ENCODE peak calls at places on chromosomes 13 and 19, in seven cellular contexts. K is hepatocyte; E is H9; O is type B pancreatic cell; J is Caco-2; G is CD4-positive, alpha-beta T cell; P is B cell. D is an unnamed sample.

GRCh38 chr13:90968510-90968909 is 379.0 kb upstream of the MIR17HG start:
- DNase-seq in E (peak), J (no peak), K (peak), G (no peak), P (no peak), O (no peak), D (peak)

GRCh38 chr19:33047422-33047821 is 17.3 kb downstream of the RHPN2 start:
- DNase-seq in J (peak), P (no peak), G (no peak), K (peak), O (no peak), E (peak), D (no peak)

GRCh38 chr13:109096101-109096500 is 466.7 kb downstream of the MYO16 start:
- DNase-seq in G (no peak), K (no peak), E (no peak), J (no peak), O (no peak), P (no peak), D (no peak)

GRCh38 chr19:49801401-49801888 is 11.6 kb downstream of the FUZ start:
- DNase-seq in P (no peak), G (no peak), E (no peak), K (no peak), J (no peak), O (no peak), D (no peak)

GRCh38 chr19:58305932-58306323 is 751 bp downstream of the ERVK3-1 start:
- DNase-seq in G (no peak), E (no peak), P (peak), O (no peak), K (peak), J (no peak), D (peak)

GRCh38 chr19:19434483-19435045 is 29.1 kb downstream of the GATAD2A start:
- DNase-seq in P (no peak), G (no peak), K (no peak), J (no peak), E (no peak), O (no peak), D (no peak)

GRCh38 chr13:43698009-43698408 is 88.8 kb downstream of the ENOX1 start:
- DNase-seq in G (no peak), E (no peak), P (no peak), K (no peak), O (no peak), J (no peak), D (no peak)

GRCh38 chr19:2922987-2923386 is 21.8 kb downstream of the ZNF77 start:
- DNase-seq in P (no peak), J (no peak), G (no peak), K (peak), O (no peak), E (peak), D (no peak)

GRCh38 chr13:45119469-45119989 is 781 bp upstream of the GTF2F2 start:
- DNase-seq in O (no peak), K (peak), G (peak), E (no peak), P (peak), J (no peak), D (peak)

GRCh38 chr13:24680921-24681585 is 845 bp downstream of the ATP12A start:
- DNase-seq in P (no peak), E (no peak), K (no peak), O (no peak), J (no peak), G (no peak), D (no peak)

GRCh38 chr13:71320452-71320851 is 546.6 kb downstream of the DACH1 start:
- DNase-seq in O (no peak), E (no peak), P (no peak), K (peak), J (no peak), G (no peak), D (peak)

GRCh38 chr19:45597425-45598111 is 4.4 kb downstream of the GPR4 start:
- DNase-seq in E (no peak), O (no peak), J (no peak), G (no peak), P (peak), K (no peak), D (peak)

GRCh38 chr19:45601115-45601514 is 897 bp downstream of the GPR4 start:
- DNase-seq in P (peak), J (no peak), K (no peak), E (no peak), O (no peak), G (no peak), D (peak)

GRCh38 chr19:45600340-45600885 is 1.6 kb downstream of the GPR4 start:
- DNase-seq in G (no peak), K (no peak), E (no peak), O (no peak), J (no peak), P (peak), D (peak)

GRCh38 chr19:45598267-45599011 is 3.6 kb downstream of the GPR4 start:
- DNase-seq in P (peak), J (no peak), E (no peak), O (no peak), K (no peak), G (no peak), D (peak)

DNA sequence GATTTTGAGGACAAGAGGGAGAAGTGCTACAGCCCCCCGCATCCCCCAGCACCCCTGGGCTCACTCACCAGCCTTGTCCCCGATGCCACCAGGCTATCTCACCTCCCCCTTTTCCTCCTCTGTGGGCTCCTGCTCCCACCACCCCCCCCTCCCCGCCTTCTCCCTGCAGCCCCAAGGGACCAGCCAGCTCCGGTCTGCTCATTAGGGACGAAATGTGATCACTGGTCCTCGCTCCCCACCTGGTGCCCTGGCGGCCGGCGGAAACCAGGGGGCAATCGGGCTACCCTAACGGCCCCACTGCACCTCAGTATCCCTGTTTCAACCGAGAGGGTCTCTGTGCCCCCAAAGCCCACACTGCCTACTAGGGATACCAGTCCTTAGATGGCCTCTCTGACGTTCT is 2.7 kb downstream of the GPR4 start:
- DNase-seq in P (peak), K (no peak), O (no peak), E (no peak), J (no peak), G (no peak), D (peak)
- TF ChIP-seq CTCF in P (no peak), K (no peak), O (no peak), E (no peak), J (no peak), G (no peak), D (no peak)

GRCh38 chr13:101783554-101783953 is 331.1 kb downstream of the ITGBL1 start:
- DNase-seq in P (no peak), K (no peak), O (no peak), G (no peak), J (no peak), E (no peak), D (no peak)

GRCh38 chr13:101784313-101784712 is 331.8 kb downstream of the ITGBL1 start:
- DNase-seq in K (no peak), J (no peak), E (no peak), P (no peak), G (no peak), O (no peak), D (no peak)

GRCh38 chr13:101785858-101786257 is 333.4 kb downstream of the ITGBL1 start:
- DNase-seq in E (peak), K (peak), J (peak), O (no peak), G (no peak), P (no peak), D (no peak)
- TF ChIP-seq CTCF in E (peak), K (peak), J (peak), O (peak), G (no peak), P (no peak), D (no peak)

DNA sequence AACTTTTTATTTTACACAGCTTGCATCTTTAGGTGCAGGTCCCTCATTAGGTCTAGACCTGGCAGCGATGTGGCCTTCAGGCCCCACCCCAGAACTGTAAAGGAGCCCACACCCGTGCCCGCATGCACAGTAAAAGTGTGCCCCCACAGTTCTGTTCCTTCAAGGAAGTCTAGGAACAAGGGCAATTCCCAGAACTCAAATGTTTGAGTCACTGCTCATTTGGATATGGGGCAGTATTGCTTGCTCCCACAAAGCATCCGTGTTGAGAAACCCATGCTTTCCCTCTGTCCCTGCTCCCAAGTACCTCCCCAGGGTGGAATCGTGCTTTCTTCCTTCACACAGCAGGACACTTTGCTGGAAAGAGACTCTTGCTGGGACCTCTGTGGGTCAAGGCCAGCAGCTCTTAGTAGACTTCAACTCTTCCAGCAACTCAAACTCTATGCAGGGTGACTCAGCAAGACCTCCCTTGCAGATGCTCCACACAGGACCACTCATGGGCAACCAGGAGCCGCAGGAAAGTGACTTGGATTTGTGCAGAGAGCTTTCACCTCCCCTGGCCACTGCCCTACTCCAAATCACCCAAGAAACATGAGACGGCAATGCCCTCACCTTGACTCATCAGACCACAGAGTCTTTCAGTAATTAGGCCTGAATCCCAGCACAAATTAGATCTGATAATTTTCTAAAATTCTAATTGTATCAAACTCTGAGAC is 12.3 kb downstream of the SLC7A1 start:
- DNase-seq in E (no peak), K (no peak), P (no peak), O (no peak), J (no peak), G (no peak), D (no peak)
- TF ChIP-seq CTCF in E (no peak), K (no peak), P (no peak), O (no peak), J (no peak), G (no peak), D (no peak)

DNA sequence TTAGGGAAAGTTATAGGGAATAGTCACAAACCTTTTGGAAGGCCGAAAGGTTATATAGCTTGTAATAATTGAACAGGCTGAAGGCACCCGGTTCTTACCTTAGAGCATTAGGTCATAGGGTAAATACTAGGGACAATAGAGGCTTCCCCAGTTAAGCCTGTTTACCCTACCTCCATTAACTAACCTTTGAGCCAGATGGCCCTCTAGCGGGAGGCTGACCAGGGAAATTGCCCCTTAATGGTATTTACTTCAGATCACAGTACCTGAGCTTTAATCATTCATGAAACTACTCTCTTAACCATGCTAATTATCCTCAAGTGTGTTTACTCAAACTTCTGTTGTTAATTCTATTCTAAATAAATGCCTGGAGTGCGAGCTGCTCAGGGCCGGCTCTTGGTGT is 20.4 kb upstream of the ZNF83 start:
- DNase-seq in J (no peak), K (peak), P (no peak), O (no peak), E (no peak), G (no peak), D (no peak)
- TF ChIP-seq CTCF in J (no peak), K (no peak), P (no peak), O (no peak), E (no peak), G (no peak), D (no peak)

D was measured in GM20000.